ENCODE peak calls at places on chromosomes 6 and 20, in ten cellular contexts. P is COR-L47; R is left ventricle myocardium inferior; S is NCI-H2171; Y is fibroblast of the conjunctiva; T is A172; U is stimulated activated CD4-positive, alpha-beta T cell treated with anti-CD3 and anti-CD28 coated beads, Interleukin-4, amount 100 ng/mL, for 48 hours; A is thyroid gland; D is PC-3; G is H54. Z is an unnamed sample.

GRCh38 chr6:153123801-153124200 is 7.3 kb downstream of the RGS17 start:
- DNase-seq in P (no peak), R (no peak), S (no peak), Y (no peak), T (no peak), U (no peak), A (no peak), D (no peak), G (no peak), Z (no peak)

GRCh38 chr20:44138859-44139258 is 48.1 kb downstream of the JPH2 start:
- DNase-seq in P (no peak), R (peak; percentile 28), S (no peak), Y (no peak), T (no peak), U (no peak), A (no peak), D (no peak), G (no peak), Z (peak; percentile 68)

GRCh38 chr6:83536034-83536646 is 23.8 kb downstream of the PRSS35 start:
- DNase-seq in P (no peak), R (no peak), S (peak; percentile 12), Y (peak; percentile 28), T (peak; percentile 30), U (peak; percentile 56), A (peak; percentile 53), D (peak; percentile 78), G (peak; percentile 6), Z (peak; percentile 75)

GRCh38 chr20:48912065-48912464 is 9.4 kb upstream of the ARFGEF2 start:
- DNase-seq in P (no peak), R (no peak), S (peak; percentile 84), Y (no peak), T (no peak), U (no peak), A (no peak), D (no peak), G (no peak), Z (no peak)

GRCh38 chr6:132937466-132937906 is 123.1 kb downstream of the RPS12 start:
- DNase-seq in P (peak; percentile 57), R (no peak), S (peak; percentile 77), Y (peak; percentile 21), T (peak; percentile 31), U (peak; percentile 10), A (peak; percentile 81), D (peak; percentile 83), G (peak; percentile 1), Z (peak; percentile 48)

GRCh38 chr6:32833599-32834155 is 4.9 kb downstream of the TAP2 start:
- DNase-seq in P (no peak), R (no peak), S (no peak), Y (no peak), T (no peak), U (no peak), A (no peak), D (no peak), G (no peak), Z (no peak)

GRCh38 chr6:26224940-26225847 is 138.0 kb downstream of the HFE start:
- DNase-seq in P (peak; percentile 67), R (no peak), S (no peak), Y (peak; percentile 96), T (no peak), U (no peak), A (no peak), D (peak; percentile 16), G (no peak), Z (peak; percentile 77)

GRCh38 chr6:7916959-7917358 is 6.4 kb upstream of the TXNDC5 start:
- DNase-seq in P (no peak), R (no peak), S (no peak), Y (no peak), T (no peak), U (no peak), A (no peak), D (no peak), G (no peak), Z (no peak)

GRCh38 chr20:37294262-37294981 is 5.0 kb downstream of the MANBAL start:
- DNase-seq in P (no peak), R (no peak), S (no peak), Y (no peak), T (no peak), U (no peak), A (no peak), D (no peak), G (no peak), Z (no peak)

GRCh38 chr6:46044876-46045617 is 29.4 kb upstream of the CLIC5 start:
- DNase-seq in P (no peak), R (peak; percentile 32), S (no peak), Y (peak; percentile 73), T (peak; percentile 76), U (no peak), A (no peak), D (peak; percentile 83), G (peak; percentile 71), Z (peak; percentile 94)

GRCh38 chr6:155417454-155417853 is 38.2 kb downstream of the NOX3 start:
- DNase-seq in P (no peak), R (no peak), S (no peak), Y (no peak), T (no peak), U (no peak), A (no peak), D (no peak), G (no peak), Z (no peak)

GRCh38 chr6:169714178-169714577 is 10.1 kb downstream of the PHF10 start:
- DNase-seq in P (no peak), R (no peak), S (no peak), Y (no peak), T (no peak), U (no peak), A (no peak), D (no peak), G (no peak), Z (no peak)

GRCh38 chr6:46211917-46212316 is 41.1 kb upstream of the ENPP5 start:
- DNase-seq in P (no peak), R (no peak), S (no peak), Y (no peak), T (no peak), U (no peak), A (no peak), D (no peak), G (no peak), Z (no peak)

GRCh38 chr6:118152524-118152923 is 245.5 kb downstream of the SLC35F1 start:
- DNase-seq in P (no peak), R (no peak), S (no peak), Y (no peak), T (no peak), U (no peak), A (no peak), D (no peak), G (no peak), Z (no peak)

GRCh38 chr20:32970115-32970972 is 33.9 kb downstream of the SUN5 start:
- DNase-seq in P (no peak), R (no peak), S (no peak), Y (no peak), T (no peak), U (no peak), A (no peak), D (no peak), G (no peak), Z (no peak)

GRCh38 chr6:148973809-148974208 is 227.0 kb downstream of the UST start:
- DNase-seq in P (no peak), R (no peak), S (no peak), Y (peak; percentile 45), T (no peak), U (no peak), A (peak; percentile 33), D (peak; percentile 43), G (no peak), Z (peak; percentile 35)

GRCh38 chr20:33239418-33239817 is 3.6 kb downstream of the BPIFA1 start:
- DNase-seq in P (no peak), R (no peak), S (no peak), Y (no peak), T (no peak), U (no peak), A (no peak), D (no peak), G (no peak), Z (no peak)

GRCh38 chr6:28134015-28134414 is 7.7 kb upstream of the ZKSCAN8 start:
- DNase-seq in P (peak; percentile 37), R (no peak), S (peak; percentile 3), Y (no peak), T (peak; percentile 46), U (no peak), A (no peak), D (peak; percentile 61), G (no peak), Z (peak; percentile 69)

GRCh38 chr6:14083262-14083661 is 34.3 kb upstream of the CD83 start:
- DNase-seq in P (no peak), R (no peak), S (no peak), Y (no peak), T (no peak), U (no peak), A (no peak), D (no peak), G (no peak), Z (no peak)

GRCh38 chr6:3032986-3033385 is 33.3 kb downstream of the NQO2 start:
- DNase-seq in P (no peak), R (no peak), S (no peak), Y (no peak), T (no peak), U (no peak), A (no peak), D (no peak), G (no peak), Z (no peak)

GRCh38 chr6:163711615-163712568 is 297.4 kb downstream of the QKI start:
- DNase-seq in P (no peak), R (peak; percentile 89), S (no peak), Y (peak; percentile 90), T (no peak), U (no peak), A (peak; percentile 30), D (no peak), G (no peak), Z (no peak)

Z was measured in dermis blood vessel endothelial cell.